ENCODE peak calls at places on chromosomes 4 and X, in seven cellular contexts. B, N, L, Z, Y, K and T are unnamed samples.

GRCh38 chr4:75876218-75876617 is 26.0 kb downstream of the PPEF2 start:
- DNase-seq in L (no peak), Y (no peak), K (no peak), Z (no peak), N (no peak), B (no peak), T (no peak)

GRCh38 chr4:125744891-125745364 is 430.2 kb downstream of the FAT4 start:
- DNase-seq in B (no peak), L (peak; percentile 71), N (no peak), Z (no peak), Y (no peak), K (no peak), T (no peak)

GRCh38 chrX:132876509-132876837 is 82.0 kb downstream of the HS6ST2 start:
- DNase-seq in K (no peak), N (no peak), Z (no peak), Y (no peak), B (no peak), L (no peak), T (no peak)

GRCh38 chr4:80099671-80100070 is 26.6 kb upstream of the ANTXR2 start:
- DNase-seq in N (peak; percentile 25), B (no peak), K (no peak), Z (no peak), Y (no peak), L (no peak), T (no peak)

GRCh38 chr4:14260591-14260990 is 633.1 kb upstream of the BOD1L1 start:
- DNase-seq in Y (no peak), B (no peak), Z (no peak), N (no peak), K (no peak), L (no peak), T (no peak)

GRCh38 chrX:54695231-54695630 is 102.8 kb downstream of the ITIH6 start:
- DNase-seq in L (no peak), B (no peak), K (no peak), Z (no peak), N (peak; percentile 51), Y (peak; percentile 23), T (no peak)

GRCh38 chrX:74422576-74423288 is 1.4 kb downstream of the SLC16A2 start:
- DNase-seq in L (peak; percentile 88), B (peak; percentile 44), K (no peak), Z (peak; percentile 20), Y (peak; percentile 50), N (peak; percentile 70), T (no peak)

GRCh38 chrX:30620980-30621716 is 32.1 kb upstream of the GK start:
- DNase-seq in B (no peak), Y (peak; percentile 93), Z (no peak), L (no peak), K (no peak), N (peak; percentile 79), T (peak; percentile 79)

GRCh38 chrX:140983730-140984129 is 18.7 kb upstream of the SPANXB1 start:
- DNase-seq in K (no peak), N (no peak), B (no peak), Y (no peak), L (no peak), Z (no peak), T (no peak)

GRCh38 chrX:131827935-131828334 is 195.2 kb upstream of the STK26 start:
- DNase-seq in L (no peak), K (no peak), Y (no peak), B (peak; percentile 38), Z (no peak), N (peak; percentile 23), T (no peak)

GRCh38 chrX:31704938-31705337 is 633.1 kb upstream of the FTHL17 start:
- DNase-seq in L (no peak), Z (no peak), K (no peak), N (no peak), B (no peak), Y (no peak), T (no peak)

GRCh38 chr4:14334166-14334565 is 668.1 kb upstream of the CPEB2 start:
- DNase-seq in L (no peak), N (peak; percentile 3), Z (no peak), K (no peak), B (no peak), Y (no peak), T (no peak)

GRCh38 chr4:69239777-69240176 is 25.2 kb upstream of the UGT2B11 start:
- DNase-seq in B (no peak), Y (no peak), K (no peak), Z (no peak), L (no peak), N (no peak), T (peak; percentile 48)

GRCh38 chrX:37976153-37976552 is 30.2 kb upstream of the SYTL5 start:
- DNase-seq in Y (peak; percentile 19), Z (no peak), B (no peak), L (no peak), K (no peak), N (no peak), T (no peak)

GRCh38 chrX:153405426-153405825 is 4.3 kb upstream of the PNMA6E start:
- DNase-seq in B (no peak), K (no peak), Y (no peak), N (no peak), L (peak; percentile 26), Z (no peak), T (no peak)

GRCh38 chr4:168562021-168562691 is 65.3 kb downstream of the PALLD start:
- DNase-seq in N (peak; percentile 75), L (no peak), Y (peak; percentile 52), Z (no peak), B (no peak), K (no peak), T (peak; percentile 47)

GRCh38 chrX:134525086-134525792 is 65.3 kb downstream of the HPRT1 start:
- DNase-seq in L (no peak), Z (no peak), N (peak; percentile 21), B (no peak), K (no peak), Y (no peak), T (no peak)

GRCh38 chr4:155604718-155605601 is 61.7 kb upstream of the GUCY1A1 start:
- DNase-seq in N (peak; percentile 76), B (no peak), Z (no peak), Y (peak; percentile 95), L (no peak), K (no peak), T (peak; percentile 82)

GRCh38 chr4:96103086-96103485 is 263.2 kb downstream of the PDHA2 start:
- DNase-seq in Z (no peak), K (no peak), L (no peak), B (no peak), N (no peak), Y (no peak), T (peak; percentile 82)

GRCh38 chrX:23902419-23902818 is 5.3 kb downstream of the APOO start:
- DNase-seq in L (no peak), N (peak; percentile 72), Y (peak; percentile 72), K (no peak), Z (no peak), B (no peak), T (peak; percentile 13)

GRCh38 chrX:12701625-12702024 is 89.6 kb upstream of the PRPS2 start:
- DNase-seq in B (peak; percentile 44), Z (no peak), Y (peak; percentile 71), L (peak; percentile 70), K (peak; percentile 10), N (peak; percentile 63), T (peak; percentile 56)

GRCh38 chr4:102564399-102564921 is 63.3 kb downstream of the NFKB1 start:
- DNase-seq in L (no peak), N (peak; percentile 77), Z (no peak), B (no peak), K (no peak), Y (peak; percentile 88), T (peak; percentile 57)

GRCh38 chrX:153439977-153440376 is 5.9 kb downstream of the TREX2 start:
- DNase-seq in N (no peak), B (no peak), L (no peak), Y (no peak), Z (no peak), K (no peak), T (no peak)

GRCh38 chr4:84189138-84189537 is 310.0 kb downstream of the NKX6-1 start:
- DNase-seq in K (no peak), Y (no peak), B (no peak), N (no peak), Z (no peak), L (no peak), T (no peak)

GRCh38 chrX:154409222-154409871 is at the start of gene DNASE1L1:
- DNase-seq in Y (peak; percentile 87), N (peak; percentile 94), L (peak; percentile 95), K (peak; percentile 63), Z (peak; percentile 52), B (peak; percentile 69), T (peak; percentile 89)

GRCh38 chrX:6184900-6185515 is 43.7 kb downstream of the NLGN4X start:
- DNase-seq in K (no peak), Z (no peak), L (no peak), N (no peak), B (no peak), Y (peak; percentile 11), T (no peak)

GRCh38 chr4:110959041-110959643 is 336.3 kb upstream of the PITX2 start:
- DNase-seq in B (no peak), K (no peak), Z (no peak), Y (peak; percentile 52), N (peak; percentile 49), L (no peak), T (no peak)

GRCh38 chrX:68874076-68874475 is 45.3 kb downstream of the EFNB1 start:
- DNase-seq in Y (no peak), K (no peak), Z (no peak), B (no peak), N (no peak), L (no peak), T (no peak)

GRCh38 chr4:82432596-82432995 is 2.2 kb downstream of the ENOPH1 start:
- DNase-seq in B (no peak), Z (no peak), Y (no peak), L (no peak), N (no peak), K (no peak), T (no peak)

GRCh38 chr4:166602068-166602467 is 632.2 kb downstream of the SPOCK3 start:
- DNase-seq in K (no peak), Z (no peak), L (no peak), N (no peak), B (no peak), Y (no peak), T (no peak)

GRCh38 chr4:130238121-130238520 is 1142.2 kb downstream of the C4orf33 start:
- DNase-seq in Z (no peak), Y (peak; percentile 20), K (no peak), B (no peak), N (no peak), L (no peak), T (no peak)

GRCh38 chr4:2763511-2763967 is 7.4 kb upstream of the TNIP2 start:
- DNase-seq in Z (no peak), L (no peak), K (no peak), B (no peak), N (no peak), Y (peak; percentile 47), T (no peak)

GRCh38 chr4:113455081-113455480 is 306.5 kb downstream of the CAMK2D start:
- DNase-seq in N (no peak), K (no peak), Z (no peak), L (no peak), B (no peak), Y (no peak), T (no peak)

GRCh38 chr4:10496200-10496599 is 39.0 kb upstream of the ZNF518B start:
- DNase-seq in K (no peak), Y (no peak), L (no peak), Z (no peak), B (no peak), N (no peak), T (no peak)

GRCh38 chr4:5143940-5144339 is 92.7 kb downstream of the STK32B start:
- DNase-seq in Y (peak; percentile 11), Z (no peak), L (no peak), K (no peak), N (no peak), B (no peak), T (no peak)

GRCh38 chrX:10254746-10255145 is 98.0 kb downstream of the CLCN4 start:
- DNase-seq in K (no peak), Y (no peak), B (no peak), N (peak; percentile 11), L (no peak), Z (no peak), T (no peak)

GRCh38 chr4:14176613-14177012 is 549.1 kb upstream of the BOD1L1 start:
- DNase-seq in B (no peak), L (no peak), Z (no peak), Y (peak; percentile 29), K (no peak), N (peak; percentile 44), T (no peak)

GRCh38 chrX:1403228-1403627 is 11.3 kb upstream of the SLC25A6 start:
- DNase-seq in Z (no peak), L (peak; percentile 41), K (no peak), B (no peak), N (no peak), Y (no peak), T (no peak)